ENCODE peak calls at places on chromosomes 7 and 10, in nine cellular contexts. B is NCI-H69; O is M059J; K is anterior cingulate cortex; A is GM12865; U is NCI-H2029 treated with DMSO at 0.1 percent for 48 hours; D is Panc1; H is GM23248; P is effector memory CD8-positive, alpha-beta T cell. L is an unnamed sample.

GRCh38 chr10:10780746-10781145 is 236.9 kb upstream of the CELF2 start:
- DNase-seq in B (no peak), O (no peak), K (no peak), A (no peak), U (no peak), D (no peak), H (peak; percentile 58), P (no peak), L (no peak)

GRCh38 chr7:20200361-20200760 is 16.8 kb downstream of the MACC1 start:
- DNase-seq in B (peak; percentile 31), O (no peak), K (no peak), A (peak; percentile 37), U (no peak), D (no peak), H (no peak), P (no peak), L (no peak)

GRCh38 chr7:4191046-4191445 is 491.0 kb upstream of the FOXK1 start:
- DNase-seq in B (peak; percentile 47), O (no peak), K (no peak), A (no peak), U (no peak), D (no peak), H (no peak), P (no peak), L (no peak)

GRCh38 chr7:5428470-5429252 is 5.0 kb upstream of the TNRC18 start:
- DNase-seq in B (peak; percentile 67), O (peak; percentile 43), K (peak; percentile 60), A (no peak), U (peak; percentile 19), D (no peak), H (peak; percentile 96), P (no peak), L (peak; percentile 55)

GRCh38 chr10:8279598-8279997 is 225.1 kb downstream of the GATA3 start:
- DNase-seq in B (no peak), O (peak; percentile 75), K (no peak), A (no peak), U (no peak), D (no peak), H (peak; percentile 20), P (no peak), L (no peak)

GRCh38 chr10:131702521-131703356 is 198.1 kb upstream of the PPP2R2D start:
- DNase-seq in B (no peak), O (no peak), K (no peak), A (no peak), U (no peak), D (no peak), H (no peak), P (no peak), L (no peak)

GRCh38 chr10:84257343-84258020 is 12.6 kb downstream of the RGR start:
- DNase-seq in B (no peak), O (no peak), K (no peak), A (no peak), U (no peak), D (no peak), H (no peak), P (no peak), L (no peak)

GRCh38 chr10:70191906-70192305 is 21.6 kb upstream of the SAR1A start:
- DNase-seq in B (no peak), O (peak; percentile 64), K (no peak), A (no peak), U (no peak), D (no peak), H (peak; percentile 94), P (no peak), L (no peak)

GRCh38 chr10:132228616-132229015 is 41.9 kb downstream of the DPYSL4 start:
- DNase-seq in B (no peak), O (no peak), K (no peak), A (no peak), U (no peak), D (no peak), H (no peak), P (no peak), L (no peak)

GRCh38 chr7:51316262-51316665 is 345 bp downstream of the COBL start:
- DNase-seq in B (peak; percentile 85), O (no peak), K (no peak), A (no peak), U (no peak), D (no peak), H (peak; percentile 9), P (no peak), L (no peak)

GRCh38 chr10:101897633-101898032 is 54.0 kb upstream of the KCNIP2 start:
- DNase-seq in B (peak; percentile 75), O (peak; percentile 66), K (no peak), A (no peak), U (no peak), D (no peak), H (peak; percentile 30), P (no peak), L (peak; percentile 23)

L was measured in DMS79.